ENCODE peak calls at places on chromosomes 2 and 18, in five cellular contexts. C is WTC11, L is HepG2, N is GM12878, R is K562. Y is an unnamed sample.

GRCh38 chr2:65397122-65397521 is 35.3 kb downstream of the SPRED2 start:
- DNase-seq in L (no peak), C (no peak), N (no peak), R (peak), Y (no peak)

GRCh38 chr2:141957827-141958440 is 172.9 kb downstream of the LRP1B start:
- DNase-seq in L (no peak), N (no peak), C (no peak), R (no peak), Y (no peak)

GRCh38 chr2:39697480-39697879 is 31.8 kb downstream of the TMEM178A start:
- DNase-seq in R (no peak), L (no peak), C (no peak), N (no peak), Y (no peak)

GRCh38 chr2:46798041-46798440 is 117.6 kb downstream of the MCFD2 start:
- DNase-seq in L (no peak), N (no peak), R (no peak), C (no peak), Y (no peak)

GRCh38 chr18:8818982-8819381 is 113.6 kb downstream of the MTCL1 start:
- DNase-seq in R (no peak), L (no peak), N (no peak), C (no peak), Y (no peak)

GRCh38 chr2:124283090-124283489 is 258.0 kb downstream of the CNTNAP5 start:
- DNase-seq in C (no peak), N (no peak), L (no peak), R (no peak), Y (no peak)

GRCh38 chr2:2735041-2735440 is 404.0 kb upstream of the MYT1L start:
- DNase-seq in C (no peak), R (no peak), L (no peak), N (no peak), Y (no peak)

GRCh38 chr2:106358081-106358480 is 110.1 kb downstream of the RGPD3 start:
- DNase-seq in R (no peak), C (no peak), N (peak), L (no peak), Y (no peak)

GRCh38 chr2:180497621-180498152 is 482.7 kb upstream of the UBE2E3 start:
- DNase-seq in L (no peak), C (no peak), R (no peak), N (no peak), Y (no peak)

GRCh38 chr18:79597176-79598045 is 82.2 kb upstream of the CTDP1 start:
- DNase-seq in L (no peak), C (peak), N (no peak), R (no peak), Y (no peak)

GRCh38 chr2:109027702-109028101 is 38.7 kb upstream of the EDAR start:
- DNase-seq in C (no peak), R (no peak), L (no peak), N (no peak), Y (no peak)

GRCh38 chr2:237291138-237291792 is 122.7 kb downstream of the COL6A3 start:
- DNase-seq in L (peak), C (no peak), N (no peak), R (peak), Y (no peak)

GRCh38 chr18:77316013-77316412 is 66.4 kb downstream of the GALR1 start:
- DNase-seq in L (no peak), R (no peak), C (no peak), N (no peak), Y (no peak)

GRCh38 chr2:190853659-190854386 is 26.8 kb upstream of the GLS start:
- DNase-seq in L (no peak), N (no peak), C (no peak), R (no peak), Y (no peak)

GRCh38 chr2:75587954-75588587 is 27.3 kb upstream of the EVA1A start:
- DNase-seq in R (no peak), C (no peak), L (no peak), N (no peak), Y (no peak)

GRCh38 chr2:189407944-189408209 is 33.4 kb upstream of the WDR75 start:
- DNase-seq in N (no peak), R (no peak), L (no peak), C (no peak), Y (no peak)

GRCh38 chr2:68995911-68996310 is 17.1 kb upstream of the ANTXR1 start:
- DNase-seq in R (no peak), N (no peak), C (no peak), L (peak), Y (no peak)

GRCh38 chr18:79926715-79927596 is 24.5 kb downstream of the SLC66A2 start:
- DNase-seq in R (no peak), C (peak), L (no peak), N (no peak), Y (no peak)

GRCh38 chr2:219477815-219478214 is 20.9 kb upstream of the GMPPA start:
- DNase-seq in R (no peak), N (no peak), L (no peak), C (no peak), Y (no peak)

GRCh38 chr2:71166812-71167211 is 36.4 kb downstream of the MPHOSPH10 start:
- DNase-seq in L (no peak), R (no peak), N (no peak), C (no peak), Y (no peak)

GRCh38 chr2:78913284-78913683 is 112.2 kb upstream of the REG3G start:
- DNase-seq in C (no peak), N (no peak), R (no peak), L (no peak), Y (no peak)

GRCh38 chr2:121617042-121617599 is 32.1 kb downstream of the CLASP1 start:
- DNase-seq in N (no peak), L (no peak), C (no peak), R (peak), Y (no peak)

GRCh38 chr2:105443610-105444598 is 45.1 kb upstream of the FHL2 start:
- DNase-seq in L (no peak), N (no peak), R (peak), C (no peak), Y (no peak)

GRCh38 chr2:215521031-215521430 is 85.2 kb upstream of the FN1 start:
- DNase-seq in C (no peak), R (no peak), N (no peak), L (no peak), Y (no peak)

GRCh38 chr18:57437782-57438668 is 2.9 kb downstream of the ONECUT2 start:
- DNase-seq in L (peak), R (no peak), N (no peak), C (peak), Y (no peak)

GRCh38 chr2:190574169-190574568 is 39.6 kb upstream of the NEMP2 start:
- DNase-seq in R (no peak), L (no peak), N (no peak), C (no peak), Y (no peak)

GRCh38 chr2:157831573-157832315 is 44.4 kb downstream of the ACVR1 start:
- DNase-seq in C (no peak), L (no peak), N (no peak), R (no peak), Y (no peak)

GRCh38 chr2:105114551-105114950 is 76.7 kb downstream of the MRPS9 start:
- DNase-seq in C (no peak), L (peak), N (no peak), R (peak), Y (no peak)

GRCh38 chr2:46679761-46680160 is 200.4 kb downstream of the TMEM247 start:
- DNase-seq in N (no peak), C (no peak), L (no peak), R (no peak), Y (no peak)

DNA sequence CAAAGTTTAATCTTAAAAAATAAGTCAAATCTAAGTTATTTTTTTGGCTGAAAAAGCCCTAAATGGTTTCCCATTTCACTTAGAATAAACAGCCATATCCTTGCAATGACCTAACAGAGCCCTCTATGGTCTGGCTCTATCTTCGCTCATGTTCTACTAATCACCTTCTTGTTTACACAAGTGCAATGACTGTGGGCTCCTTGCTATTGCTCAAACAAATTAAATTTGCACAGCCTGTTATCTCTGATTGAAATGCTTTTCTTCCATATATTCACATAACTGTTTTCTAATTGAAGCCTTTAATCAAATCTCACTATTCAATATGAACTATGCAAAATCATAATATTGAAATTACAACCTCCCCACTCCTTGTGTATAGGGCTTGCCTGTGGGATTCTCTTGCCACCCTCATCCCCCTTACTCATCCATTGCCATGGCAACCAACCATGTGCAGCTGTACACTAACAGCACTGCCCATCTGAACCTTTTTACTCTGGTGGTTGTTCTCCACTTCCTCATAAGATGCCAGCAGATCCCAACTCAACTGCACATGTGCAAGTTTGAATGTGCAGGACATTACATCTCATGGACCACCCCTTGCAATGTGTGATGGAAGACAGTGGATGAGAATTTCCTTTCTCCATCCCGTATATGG is 1083.2 kb downstream of the SOCS6 start:
- DNase-seq in C (no peak), L (no peak), N (no peak), R (no peak), Y (no peak)
- TF ChIP-seq ATF2 in C (no peak), L (no peak), N (no peak), R (no peak), Y (no peak)

GRCh38 chr18:39462436-39462835 is 1896.8 kb upstream of the CELF4 start:
- DNase-seq in L (no peak), N (no peak), C (no peak), R (no peak), Y (no peak)
- TF ChIP-seq MAX in L (no peak), N (no peak), C (no peak), R (no peak), Y (no peak)

GRCh38 chr2:127769587-127769986 is 41.4 kb downstream of the WDR33 start:
- DNase-seq in R (no peak), N (no peak), C (no peak), L (no peak), Y (no peak)

GRCh38 chr2:127776122-127776780 is 34.7 kb downstream of the WDR33 start:
- DNase-seq in N (no peak), L (peak), R (no peak), C (no peak), Y (no peak)

GRCh38 chr2:127770973-127771735 is 39.8 kb downstream of the WDR33 start:
- DNase-seq in L (peak), N (no peak), C (no peak), R (no peak), Y (no peak)

GRCh38 chr2:127768775-127769479 is 42.0 kb downstream of the WDR33 start:
- DNase-seq in L (no peak), N (no peak), R (no peak), C (no peak), Y (no peak)

GRCh38 chr2:127771756-127772155 is 39.2 kb downstream of the WDR33 start:
- DNase-seq in L (no peak), C (no peak), N (no peak), R (no peak), Y (no peak)
- TF ChIP-seq ATF2 in L (no peak), C (no peak), N (no peak), R (no peak), Y (no peak)

GRCh38 chr18:4453712-4454547 is 1.2 kb downstream of the DLGAP1 start:
- DNase-seq in R (no peak), L (no peak), N (no peak), C (peak), Y (no peak)
- TF ChIP-seq MAX in R (no peak), L (no peak), N (no peak), C (no peak), Y (no peak)

GRCh38 chr2:168510125-168510756 is 54.2 kb downstream of the CERS6 start:
- DNase-seq in R (no peak), N (no peak), C (no peak), L (no peak), Y (no peak)
- TF ChIP-seq ATF2 in R (no peak), N (no peak), C (no peak), L (no peak), Y (no peak)

DNA sequence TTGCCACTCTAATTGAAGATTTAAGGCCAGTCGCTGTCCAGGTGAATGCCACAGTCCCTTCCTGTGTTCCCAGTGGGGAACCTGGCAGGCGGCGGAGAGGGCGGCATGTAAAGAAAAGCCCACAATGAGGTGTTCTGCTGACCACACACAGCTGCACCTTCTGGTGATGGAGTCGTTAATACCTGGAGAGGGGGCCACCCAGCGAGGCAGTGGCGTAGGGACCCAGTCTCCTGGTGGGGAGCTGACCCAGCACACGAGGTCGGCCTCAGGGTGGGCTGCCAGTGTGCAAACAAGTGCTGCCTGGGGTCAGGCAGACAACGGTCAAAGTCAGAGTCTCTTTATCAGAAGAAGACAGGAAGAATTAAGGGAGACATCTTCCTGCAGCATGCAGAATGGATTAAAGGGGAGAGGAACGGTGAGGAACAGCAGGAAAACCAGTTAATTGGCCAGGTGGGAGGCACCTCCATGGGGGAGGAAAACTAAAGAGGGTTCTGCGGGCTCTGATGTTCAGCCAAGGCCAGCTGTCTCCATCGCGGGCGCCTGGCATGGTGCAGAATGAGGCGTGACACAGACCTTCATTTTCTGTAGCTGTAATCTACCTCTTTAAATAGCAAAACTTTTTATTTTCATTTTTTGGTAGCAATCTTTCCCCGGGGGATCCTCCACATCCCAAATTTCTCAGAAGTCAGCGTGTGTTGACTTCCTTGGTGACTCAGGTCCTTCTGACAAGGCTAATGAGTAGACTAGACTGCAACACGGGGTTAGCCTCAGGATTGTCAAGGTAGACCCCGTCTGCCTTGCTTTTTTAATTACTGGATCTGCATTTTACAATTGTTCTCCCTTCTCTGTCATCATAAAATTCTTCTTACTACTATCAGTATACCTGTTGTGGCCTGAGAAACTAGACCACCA is 78.3 kb downstream of the SMAD7 start:
- DNase-seq in R (peak), L (no peak), N (no peak), C (no peak), Y (no peak)
- TF ChIP-seq MAX in R (no peak), L (no peak), N (no peak), C (no peak), Y (no peak)

GRCh38 chr18:59484796-59485328 is 125.8 kb upstream of the LMAN1 start:
- DNase-seq in N (no peak), R (no peak), C (no peak), L (no peak), Y (no peak)
- TF ChIP-seq ATF2 in N (no peak), R (no peak), C (no peak), L (no peak), Y (no peak)

Y was measured in H1.